ENCODE peak calls at places on chromosomes 3 and 15, in ten cellular contexts. F is body of pancreas; P is nephron progenitor cell; A is NCI-H1930; T is retinal pigment epithelial cell; V is naive thymus-derived CD8-positive, alpha-beta T cell; L is A172; S is CD14-positive monocyte; W is NCI-H345; Q is activated T-helper 1 cell treated with anti-CD3 and anti-CD28 coated beads, Interleukin-2, amount 50 U/mL, for 16 hours. G is an unnamed sample.

GRCh38 chr15:39184701-39185390 is 396.0 kb upstream of the THBS1 start:
- DNase-seq in F (no peak), P (no peak), A (no peak), T (no peak), V (no peak), L (no peak), S (no peak), W (no peak), Q (no peak), G (no peak)

GRCh38 chr3:42745776-42746454 is 27.1 kb downstream of the CCDC13 start:
- DNase-seq in F (no peak), P (no peak), A (no peak), T (no peak), V (no peak), L (no peak), S (no peak), W (no peak), Q (no peak), G (no peak)

GRCh38 chr3:10198761-10199688 is 34.3 kb downstream of the IRAK2 start:
- DNase-seq in F (no peak), P (no peak), A (no peak), T (no peak), V (peak), L (peak), S (peak), W (no peak), Q (peak), G (peak)

GRCh38 chr3:181713673-181714270 is 2.0 kb downstream of the SOX2 start:
- DNase-seq in F (no peak), P (no peak), A (no peak), T (no peak), V (no peak), L (no peak), S (no peak), W (no peak), Q (no peak), G (no peak)

GRCh38 chr3:4741404-4742307 is 237.6 kb upstream of the BHLHE40 start:
- DNase-seq in F (peak), P (no peak), A (no peak), T (peak), V (no peak), L (peak), S (no peak), W (no peak), Q (no peak), G (no peak)

GRCh38 chr3:155193868-155194267 is 99.6 kb downstream of the STRIT1 start:
- DNase-seq in F (no peak), P (no peak), A (no peak), T (no peak), V (no peak), L (no peak), S (no peak), W (no peak), Q (no peak), G (no peak)

GRCh38 chr3:64617610-64618009 is 70.2 kb downstream of the ADAMTS9 start:
- DNase-seq in F (no peak), P (no peak), A (no peak), T (no peak), V (no peak), L (no peak), S (no peak), W (no peak), Q (no peak), G (no peak)

GRCh38 chr3:116188231-116188785 is 257.0 kb downstream of the LSAMP start:
- DNase-seq in F (no peak), P (peak), A (no peak), T (no peak), V (no peak), L (no peak), S (no peak), W (no peak), Q (no peak), G (no peak)

GRCh38 chr15:56038015-56038414 is 44.6 kb upstream of the NEDD4 start:
- DNase-seq in F (no peak), P (no peak), A (no peak), T (no peak), V (peak), L (peak), S (no peak), W (no peak), Q (no peak), G (no peak)

GRCh38 chr15:36797128-36797527 is 217.7 kb downstream of the CDIN1 start:
- DNase-seq in F (no peak), P (no peak), A (no peak), T (no peak), V (no peak), L (peak), S (no peak), W (no peak), Q (no peak), G (no peak)